ENCODE peak calls at places on chromosomes 1 and 21, in seven cellular contexts. V is K562, A is stomach, G is esophagus muscularis mucosa, R is tibial nerve, E is H1, O is sigmoid colon. C is an unnamed sample.

GRCh38 chr1:26124433-26125318 is 13.1 kb downstream of the PDIK1L start:
- DNase-seq in A (no peak), G (no peak), O (no peak), R (no peak), E (no peak), V (no peak), C (no peak)

GRCh38 chr1:170640581-170640980 is 23.4 kb upstream of the PRRX1 start:
- DNase-seq in E (no peak), O (no peak), A (no peak), G (no peak), R (no peak), V (no peak), C (no peak)

GRCh38 chr1:37994886-37995566 is 5.2 kb upstream of the SF3A3 start:
- DNase-seq in G (no peak), E (no peak), R (no peak), O (no peak), V (no peak), A (no peak), C (no peak)

GRCh38 chr1:36269408-36269838 is 36.7 kb upstream of the SH3D21 start:
- DNase-seq in V (no peak), R (no peak), O (no peak), A (peak; percentile 84), E (no peak), G (no peak), C (no peak)

GRCh38 chr1:1906185-1907097 is 8.6 kb upstream of the CALML6 start:
- DNase-seq in A (peak; percentile 89), R (peak; percentile 69), G (no peak), E (no peak), O (peak; percentile 94), V (peak; percentile 82), C (peak; percentile 84)

GRCh38 chr1:59751801-59752200 is 62.9 kb upstream of the HOOK1 start:
- DNase-seq in E (no peak), R (no peak), G (peak; percentile 21), V (no peak), A (no peak), O (no peak), C (no peak)

GRCh38 chr1:9317591-9318331 is 25.1 kb downstream of the SPSB1 start:
- DNase-seq in E (no peak), O (peak; percentile 90), G (no peak), V (no peak), A (no peak), R (no peak), C (peak; percentile 85)

GRCh38 chr1:206422525-206422924 is 47.8 kb upstream of the IKBKE start:
- DNase-seq in E (no peak), A (no peak), V (no peak), R (no peak), O (no peak), G (no peak), C (no peak)

GRCh38 chr1:172443666-172444453 is at the start of gene PIGC:
- DNase-seq in O (peak; percentile 95), G (peak; percentile 96), R (peak; percentile 77), E (peak; percentile 77), A (peak; percentile 91), V (peak; percentile 98), C (peak; percentile 92)

GRCh38 chr1:116175621-116176020 is 64.4 kb downstream of the MAB21L3 start:
- DNase-seq in V (no peak), A (no peak), O (no peak), G (no peak), E (no peak), R (no peak), C (no peak)

GRCh38 chr1:2499986-2500596 is 24.0 kb downstream of the PLCH2 start:
- DNase-seq in E (no peak), G (no peak), R (no peak), V (no peak), A (no peak), O (no peak), C (no peak)

GRCh38 chr1:41341365-41341683 is 19.9 kb upstream of the FOXO6 start:
- DNase-seq in A (no peak), O (no peak), E (no peak), G (no peak), V (no peak), R (no peak), C (no peak)

GRCh38 chr1:58398714-58399113 is 147.8 kb downstream of the OMA1 start:
- DNase-seq in G (no peak), O (no peak), V (no peak), E (no peak), R (no peak), A (no peak), C (no peak)

GRCh38 chr1:78676347-78676982 is 26.8 kb downstream of the IFI44 start:
- DNase-seq in E (no peak), G (no peak), V (peak; percentile 52), A (peak; percentile 61), R (peak; percentile 32), O (peak; percentile 74), C (peak; percentile 24)

GRCh38 chr1:245609354-245609753 is 454.6 kb downstream of the KIF26B start:
- DNase-seq in R (no peak), V (no peak), E (no peak), O (no peak), G (no peak), A (no peak), C (no peak)

GRCh38 chr1:217432339-217432738 is 198.6 kb downstream of the GPATCH2 start:
- DNase-seq in O (no peak), R (no peak), V (no peak), E (no peak), G (no peak), A (no peak), C (no peak)

GRCh38 chr1:8858112-8858668 is 20.3 kb downstream of the ENO1 start:
- DNase-seq in R (no peak), A (peak; percentile 41), G (no peak), V (no peak), O (no peak), E (no peak), C (no peak)

GRCh38 chr21:15894596-15894995 is 164.8 kb downstream of the USP25 start:
- DNase-seq in R (no peak), V (no peak), O (no peak), E (no peak), G (no peak), A (no peak), C (no peak)

GRCh38 chr1:87024936-87025537 is 110.6 kb downstream of the HS2ST1 start:
- DNase-seq in R (no peak), E (no peak), A (no peak), O (no peak), G (no peak), V (peak; percentile 35), C (no peak)

GRCh38 chr1:92728687-92729086 is 56.2 kb downstream of the EVI5 start:
- DNase-seq in O (no peak), R (no peak), G (no peak), V (no peak), E (no peak), A (no peak), C (no peak)

GRCh38 chr1:167518331-167518700 is at the start of gene CD247:
- DNase-seq in V (no peak), E (no peak), R (no peak), A (no peak), O (no peak), G (no peak), C (no peak)

GRCh38 chr1:63322248-63322943 is at the start of gene FOXD3:
- DNase-seq in G (no peak), O (peak; percentile 85), A (peak; percentile 71), E (no peak), V (peak; percentile 71), R (peak; percentile 57), C (peak; percentile 16)

GRCh38 chr1:96365596-96365995 is 356.0 kb upstream of the PTBP2 start:
- DNase-seq in R (no peak), G (no peak), A (no peak), E (no peak), V (no peak), O (no peak), C (no peak)

GRCh38 chr1:156078728-156079127 is 3.5 kb downstream of the MEX3A start:
- DNase-seq in V (no peak), O (no peak), R (no peak), A (no peak), G (no peak), E (no peak), C (no peak)
- TF ChIP-seq CTCF in V (no peak), O (no peak), R (no peak), A (no peak), G (no peak), E (no peak), C (no peak)

DNA sequence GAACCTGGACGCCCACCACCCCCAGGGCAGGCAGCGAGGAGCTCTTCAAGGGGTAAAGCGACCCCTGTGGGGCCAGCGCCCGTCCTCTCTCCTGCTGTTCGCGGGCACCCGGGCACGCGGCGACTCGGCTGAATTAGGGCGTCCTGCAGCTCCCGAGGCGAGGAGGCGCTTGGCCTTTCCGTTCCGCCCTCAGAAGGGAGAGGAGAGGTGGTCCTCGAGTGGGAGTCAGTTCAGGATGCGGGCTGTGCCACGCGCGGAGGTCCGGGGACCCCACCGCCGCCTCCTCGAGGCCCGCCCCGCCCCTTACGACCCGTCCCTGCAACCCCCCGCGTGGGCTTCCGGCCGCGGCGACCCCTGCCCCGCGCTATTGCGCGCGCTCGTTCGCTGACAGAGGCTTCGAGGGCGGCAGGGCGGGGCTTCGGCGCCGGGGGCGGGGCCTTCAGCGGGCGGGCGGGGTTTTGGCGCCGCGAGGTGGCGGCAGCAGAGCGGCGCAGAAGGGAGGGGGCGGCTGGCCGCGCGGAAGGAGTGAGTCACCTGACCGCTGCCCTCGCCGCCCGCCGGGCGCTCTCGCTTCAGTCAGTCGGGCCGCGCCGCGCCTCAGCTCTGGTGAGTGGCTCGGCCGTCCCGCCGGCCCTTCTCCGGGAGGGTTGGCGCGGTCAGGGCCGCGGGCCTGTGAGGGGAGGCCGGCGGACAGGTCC is at the start of gene BACH1:
- DNase-seq in A (peak; percentile 92), V (peak; percentile 96), O (peak; percentile 95), R (peak; percentile 81), G (peak; percentile 94), E (peak; percentile 59), C (peak; percentile 91)
- H3K27ac ChIP-seq in A (peak within 1 kb of the TSS; percentile 94), V (peak within 1 kb of the TSS; percentile 98), O (peak within 1 kb of the TSS; percentile 97), R (peak within 1 kb of the TSS; percentile 88), G (peak within 1 kb of the TSS; percentile 95), E (peak within 1 kb of the TSS; percentile 61), C (peak within 1 kb of the TSS; percentile 80)

GRCh38 chr1:53218201-53218600 is 2.2 kb downstream of the CZIB start:
- DNase-seq in E (no peak), A (no peak), G (no peak), R (no peak), V (no peak), O (no peak), C (no peak)

GRCh38 chr1:53214541-53214940 is 5.9 kb downstream of the CZIB start:
- DNase-seq in A (no peak), V (no peak), E (no peak), O (no peak), G (no peak), R (no peak), C (no peak)

GRCh38 chr1:53220962-53221286 is 490 bp upstream of the CZIB start:
- DNase-seq in O (no peak), V (no peak), E (no peak), A (no peak), G (no peak), R (no peak), C (no peak)

GRCh38 chr1:53219711-53220110 is 723 bp downstream of the CZIB start:
- DNase-seq in O (no peak), G (no peak), A (no peak), V (no peak), R (no peak), E (no peak), C (no peak)

GRCh38 chr1:53220171-53220961 is at the start of gene CZIB:
- DNase-seq in R (peak; percentile 85), E (peak; percentile 49), A (peak; percentile 94), G (peak; percentile 96), O (peak; percentile 96), V (peak; percentile 97), C (peak; percentile 95)
- TF ChIP-seq EP300 in R (peak; percentile 99), E (no peak), A (no peak), G (no peak), O (peak; percentile 39), V (peak; percentile 39), C (no peak)

GRCh38 chr1:212291505-212292134 is 6.4 kb downstream of the PPP2R5A start:
- DNase-seq in E (no peak), G (no peak), R (no peak), A (no peak), V (peak; percentile 38), O (no peak), C (no peak)
- TF ChIP-seq CTCF in E (no peak), G (peak; percentile 53), R (peak; percentile 51), A (no peak), V (peak; percentile 95), O (peak; percentile 35), C (peak; percentile 22)

C was measured in ovary.